ENCODE peak calls at places on chromosomes 6 and 20, in five cellular contexts. Y is endothelial cell of umbilical vein, X is right lobe of liver, V is HCT116, G is heart left ventricle. A is an unnamed sample.

GRCh38 chr6:85453490-85453889 is 3.6 kb downstream of the NT5E start:
- DNase-seq in Y (no peak), X (no peak), V (no peak), G (no peak), A (no peak)

GRCh38 chr6:112443118-112443641 is 96.0 kb downstream of the RFPL4B start:
- DNase-seq in Y (no peak), X (no peak), V (no peak), G (no peak), A (no peak)

GRCh38 chr20:23683281-23683680 is 5.6 kb downstream of the CST4 start:
- DNase-seq in Y (peak; percentile 45), X (no peak), V (no peak), G (no peak), A (no peak)

GRCh38 chr6:149150999-149151398 is 166.5 kb upstream of the TAB2 start:
- DNase-seq in Y (no peak), X (no peak), V (no peak), G (no peak), A (no peak)

GRCh38 chr20:61482425-61482887 is 230.4 kb downstream of the CDH4 start:
- DNase-seq in Y (no peak), X (no peak), V (no peak), G (no peak), A (no peak)

GRCh38 chr6:23890543-23891227 is 235.3 kb upstream of the NRSN1 start:
- DNase-seq in Y (no peak), X (no peak), V (no peak), G (no peak), A (no peak)

GRCh38 chr20:5751856-5752255 is 1.7 kb downstream of the SHLD1 start:
- DNase-seq in Y (no peak), X (no peak), V (no peak), G (no peak), A (peak; percentile 87)

GRCh38 chr6:170130771-170131241 is 160.1 kb downstream of the DLL1 start:
- DNase-seq in Y (no peak), X (peak; percentile 55), V (no peak), G (no peak), A (no peak)

GRCh38 chr6:19009769-19010168 is 622.6 kb downstream of the RNF144B start:
- DNase-seq in Y (no peak), X (no peak), V (no peak), G (no peak), A (no peak)

GRCh38 chr6:33317418-33317667 is 201 bp downstream of the ZBTB22 start:
- DNase-seq in Y (peak; percentile 25), X (no peak), V (no peak), G (no peak), A (no peak)

GRCh38 chr20:25744261-25744660 is 47.6 kb upstream of the ZNF337 start:
- DNase-seq in Y (no peak), X (no peak), V (no peak), G (no peak), A (no peak)

GRCh38 chr6:106055442-106055975 is 30.6 kb upstream of the PRDM1 start:
- DNase-seq in Y (no peak), X (no peak), V (no peak), G (no peak), A (no peak)

GRCh38 chr6:15378864-15379263 is 133.0 kb downstream of the JARID2 start:
- DNase-seq in Y (no peak), X (no peak), V (no peak), G (no peak), A (no peak)

GRCh38 chr6:146913842-146914562 is 290.2 kb upstream of the STXBP5 start:
- DNase-seq in Y (peak; percentile 98), X (no peak), V (peak; percentile 82), G (peak; percentile 54), A (peak; percentile 93)

GRCh38 chr20:37358366-37359150 is 12.6 kb downstream of the SRC start:
- DNase-seq in Y (no peak), X (peak; percentile 58), V (no peak), G (no peak), A (peak; percentile 53)

GRCh38 chr6:53979468-53980067 is 131.7 kb upstream of the MLIP start:
- DNase-seq in Y (peak; percentile 64), X (no peak), V (peak; percentile 46), G (no peak), A (no peak)

GRCh38 chr6:111503194-111503593 is 20.2 kb upstream of the REV3L start:
- DNase-seq in Y (no peak), X (no peak), V (no peak), G (no peak), A (no peak)

GRCh38 chr20:47502271-47502730 is 614 bp downstream of the NCOA3 start:
- DNase-seq in Y (no peak), X (no peak), V (no peak), G (peak; percentile 35), A (peak; percentile 30)

GRCh38 chr20:32333988-32334885 is 23.9 kb upstream of the ASXL1 start:
- DNase-seq in Y (peak; percentile 91), X (peak; percentile 55), V (no peak), G (peak; percentile 84), A (peak; percentile 54)

GRCh38 chr6:130560231-130560630 is 194.4 kb downstream of the TMEM200A start:
- DNase-seq in Y (no peak), X (no peak), V (no peak), G (no peak), A (no peak)

GRCh38 chr6:137743493-137743892 is 123.6 kb upstream of the TNFAIP3 start:
- DNase-seq in Y (no peak), X (no peak), V (peak; percentile 13), G (no peak), A (peak; percentile 27)

GRCh38 chr6:52820198-52820597 is 16.6 kb upstream of the GSTA1 start:
- DNase-seq in Y (no peak), X (no peak), V (no peak), G (no peak), A (no peak)

GRCh38 chr6:99802396-99803031 is 191.5 kb downstream of the MCHR2 start:
- DNase-seq in Y (no peak), X (no peak), V (no peak), G (no peak), A (no peak)

GRCh38 chr6:36997811-36998722 is 7.4 kb upstream of the FGD2 start:
- DNase-seq in Y (no peak), X (no peak), V (no peak), G (peak; percentile 46), A (peak; percentile 87)

GRCh38 chr6:389622-390021 is 1.9 kb upstream of the IRF4 start:
- DNase-seq in Y (no peak), X (no peak), V (no peak), G (no peak), A (no peak)

GRCh38 chr20:38296433-38296832 is 7.5 kb upstream of the BPI start:
- DNase-seq in Y (no peak), X (no peak), V (no peak), G (no peak), A (no peak)

GRCh38 chr6:63565058-63565726 is 7.1 kb upstream of the LOC128125822 start:
- DNase-seq in Y (no peak), X (no peak), V (no peak), G (no peak), A (no peak)

GRCh38 chr6:165204807-165205545 is 104.4 kb downstream of the C6orf118 start:
- DNase-seq in Y (no peak), X (no peak), V (no peak), G (no peak), A (no peak)

GRCh38 chr20:59146801-59147118 is 16.9 kb upstream of the ZNF831 start:
- DNase-seq in Y (no peak), X (no peak), V (no peak), G (no peak), A (no peak)

GRCh38 chr6:132252113-132252512 is 149.2 kb downstream of the MOXD1 start:
- DNase-seq in Y (no peak), X (no peak), V (no peak), G (no peak), A (no peak)

GRCh38 chr6:43368517-43369160 is 808 bp downstream of the ZNF318 start:
- DNase-seq in Y (peak; percentile 51), X (peak; percentile 66), V (no peak), G (peak; percentile 57), A (peak; percentile 49)

GRCh38 chr20:9971746-9972145 is 63.0 kb upstream of the ANKEF1 start:
- DNase-seq in Y (no peak), X (no peak), V (no peak), G (no peak), A (no peak)

GRCh38 chr6:35739645-35740517 is 3.0 kb downstream of the ARMC12 start:
- DNase-seq in Y (no peak), X (peak; percentile 27), V (no peak), G (no peak), A (no peak)

GRCh38 chr6:35737413-35738211 is 780 bp downstream of the ARMC12 start:
- DNase-seq in Y (peak; percentile 77), X (no peak), V (peak; percentile 65), G (no peak), A (no peak)

GRCh38 chr6:35735452-35735851 is 1.4 kb upstream of the ARMC12 start:
- DNase-seq in Y (no peak), X (no peak), V (no peak), G (no peak), A (no peak)

GRCh38 chr6:35736293-35736894 is 438 bp upstream of the ARMC12 start:
- DNase-seq in Y (peak; percentile 54), X (peak; percentile 70), V (no peak), G (peak; percentile 67), A (peak; percentile 56)

GRCh38 chr6:35736982-35737412 is at the start of gene ARMC12:
- DNase-seq in Y (no peak), X (peak; percentile 54), V (no peak), G (no peak), A (no peak)
- TF ChIP-seq POLR2A in Y (no peak), X (no peak), V (no peak), G (no peak), A (no peak)

GRCh38 chr20:1392693-1393506 is at the start of gene FKBP1A:
- DNase-seq in Y (peak; percentile 90), X (peak; percentile 93), V (peak; percentile 78), G (peak; percentile 90), A (peak; percentile 90)
- TF ChIP-seq POLR2A in Y (peak; percentile 92), X (peak; percentile 97), V (peak; percentile 74), G (peak; percentile 38), A (peak; percentile 91)

DNA sequence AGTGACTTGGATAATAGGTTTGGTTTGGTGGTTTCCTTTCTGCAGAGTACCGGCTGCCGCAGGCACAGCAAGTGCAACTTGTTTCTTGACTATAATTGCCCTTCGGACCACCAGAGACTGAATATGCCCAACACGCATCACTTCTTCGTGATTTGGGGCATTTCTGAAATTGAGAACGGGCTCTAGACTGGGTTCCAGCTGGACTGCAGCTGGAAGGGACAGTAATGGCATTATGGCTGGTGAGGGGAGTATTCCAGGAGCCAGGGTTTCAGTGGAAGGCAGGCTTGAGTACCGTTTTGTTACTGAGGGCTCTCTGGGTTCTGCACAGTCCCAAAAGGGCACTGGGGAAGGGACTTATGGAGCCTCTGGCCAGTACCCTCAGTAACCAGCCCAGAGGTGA is 40.1 kb downstream of the DSTN start:
- DNase-seq in Y (no peak), X (no peak), V (no peak), G (no peak), A (no peak)
- TF ChIP-seq POLR2A in Y (no peak), X (no peak), V (no peak), G (no peak), A (no peak)

GRCh38 chr6:73630401-73630800 is 23.4 kb downstream of the SLC17A5 start:
- DNase-seq in Y (no peak), X (no peak), V (no peak), G (no peak), A (no peak)

DNA sequence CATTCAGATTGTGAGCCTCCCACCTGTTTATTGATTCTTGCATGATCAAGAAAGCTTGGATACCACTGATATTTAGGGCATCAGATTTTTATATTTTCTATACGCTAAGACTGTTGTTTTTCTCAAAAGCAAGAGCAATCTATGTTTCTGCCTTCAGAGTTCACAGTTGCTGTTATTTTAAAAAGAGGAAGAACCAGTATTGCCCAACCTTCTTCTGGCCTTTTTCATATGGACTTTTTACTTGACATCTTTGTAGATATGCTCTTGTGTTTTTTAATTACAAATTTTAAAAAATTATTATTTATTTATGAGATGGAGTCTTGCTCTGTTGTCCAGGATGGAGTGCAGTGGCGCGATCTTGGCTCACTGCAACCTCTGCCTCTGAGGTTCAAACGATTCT is 28.9 kb downstream of the SLC17A5 start:
- DNase-seq in Y (no peak), X (no peak), V (no peak), G (no peak), A (no peak)
- TF ChIP-seq POLR2A in Y (no peak), X (no peak), V (no peak), G (no peak), A (no peak)